ENCODE peak calls at places on chromosomes 7 and 10, in nine cellular contexts. C is Caki2; L is stimulated activated CD4-positive, alpha-beta T cell treated with anti-CD3 and anti-CD28 coated beads, Interleukin-15, amount 100 ng/mL, for 24 hours; Q is suprapubic skin; F is glutamatergic neuron; H is PC-9; A is nephron progenitor cell; O is NCI-H69; P is GDM1. R is an unnamed sample.
A peak's percentile ranks its signal among the peaks of the same experiment; 100 is the strongest.

GRCh38 chr7:127706766-127707165 is 54.8 kb downstream of the SND1 start:
- DNase-seq in C (no peak), L (no peak), Q (no peak), F (no peak), H (no peak), A (no peak), O (no peak), P (no peak), R (no peak)

GRCh38 chr7:101833799-101834198 is 16.4 kb downstream of the CUX1 start:
- DNase-seq in C (no peak), L (no peak), Q (no peak), F (no peak), H (no peak), A (no peak), O (no peak), P (no peak), R (no peak)

GRCh38 chr10:62779487-62780248 is 24.9 kb upstream of the ADO start:
- DNase-seq in C (peak; percentile 60), L (peak; percentile 93), Q (no peak), F (no peak), H (no peak), A (no peak), O (peak; percentile 33), P (no peak), R (peak; percentile 81)

GRCh38 chr7:78197447-78197846 is 398.9 kb downstream of the PHTF2 start:
- DNase-seq in C (no peak), L (no peak), Q (no peak), F (no peak), H (no peak), A (no peak), O (no peak), P (no peak), R (peak; percentile 93)

GRCh38 chr7:136976504-136977251 is 108.2 kb downstream of the CHRM2 start:
- DNase-seq in C (no peak), L (no peak), Q (no peak), F (no peak), H (no peak), A (no peak), O (peak; percentile 73), P (no peak), R (no peak)

GRCh38 chr10:4127518-4128315 is 342.7 kb upstream of the KLF6 start:
- DNase-seq in C (no peak), L (peak; percentile 19), Q (no peak), F (no peak), H (no peak), A (no peak), O (peak; percentile 2), P (peak; percentile 18), R (peak; percentile 84)

GRCh38 chr10:121609426-121610380 is 11.5 kb upstream of the FGFR2 start:
- DNase-seq in C (no peak), L (no peak), Q (peak; percentile 55), F (no peak), H (no peak), A (no peak), O (no peak), P (no peak), R (no peak)

GRCh38 chr10:19031763-19032162 is 16.8 kb upstream of the MALRD1 start:
- DNase-seq in C (no peak), L (no peak), Q (no peak), F (no peak), H (no peak), A (no peak), O (no peak), P (no peak), R (no peak)

GRCh38 chr7:19177269-19177668 is 32.0 kb upstream of the FERD3L start:
- DNase-seq in C (peak; percentile 15), L (no peak), Q (no peak), F (no peak), H (no peak), A (no peak), O (peak; percentile 12), P (no peak), R (no peak)

GRCh38 chr10:128897414-128897928 is 569.6 kb upstream of the MGMT start:
- DNase-seq in C (no peak), L (no peak), Q (no peak), F (no peak), H (no peak), A (no peak), O (no peak), P (no peak), R (no peak)